ENCODE peak calls at places on chromosomes 7 and 10, in ten cellular contexts. One of them, this sample, is unnamed.

GRCh38 chr7:106139253-106140251 is 27.4 kb upstream of the SYPL1 start:
- DNase-seq in adipocyte: peak; percentile 63
- DNase-seq in MV-4-11: no peak
- DNase-seq in effector CD4-positive, alpha-beta T cell: no peak
- DNase-seq in T follicular helper cell: no peak
- DNase-seq in nucleus accumbens: no peak
- DNase-seq in DMS153: no peak
- DNase-seq in fibroblast of mammary gland: peak; percentile 30
- DNase-seq in Peyer's patch: no peak
- DNase-seq in NCI-H2081: no peak
- DNase-seq in this sample: no peak

GRCh38 chr7:94295805-94296204 is 98.9 kb upstream of the COL1A2 start:
- DNase-seq in adipocyte: peak; percentile 91
- DNase-seq in MV-4-11: no peak
- DNase-seq in effector CD4-positive, alpha-beta T cell: no peak
- DNase-seq in T follicular helper cell: no peak
- DNase-seq in nucleus accumbens: no peak
- DNase-seq in DMS153: peak; percentile 35
- DNase-seq in fibroblast of mammary gland: peak; percentile 89
- DNase-seq in Peyer's patch: no peak
- DNase-seq in NCI-H2081: peak; percentile 51
- DNase-seq in this sample: no peak

GRCh38 chr7:142909921-142910521 is 23.5 kb downstream of the TRPV5 start:
- DNase-seq in adipocyte: no peak
- DNase-seq in MV-4-11: no peak
- DNase-seq in effector CD4-positive, alpha-beta T cell: no peak
- DNase-seq in T follicular helper cell: no peak
- DNase-seq in nucleus accumbens: no peak
- DNase-seq in DMS153: no peak
- DNase-seq in fibroblast of mammary gland: no peak
- DNase-seq in Peyer's patch: no peak
- DNase-seq in NCI-H2081: no peak
- DNase-seq in this sample: no peak

GRCh38 chr7:298739-299138 is 8.8 kb downstream of the FOXL3 start:
- DNase-seq in adipocyte: no peak
- DNase-seq in MV-4-11: no peak
- DNase-seq in effector CD4-positive, alpha-beta T cell: no peak
- DNase-seq in T follicular helper cell: no peak
- DNase-seq in nucleus accumbens: no peak
- DNase-seq in DMS153: no peak
- DNase-seq in fibroblast of mammary gland: no peak
- DNase-seq in Peyer's patch: peak; percentile 25
- DNase-seq in NCI-H2081: no peak
- DNase-seq in this sample: no peak

GRCh38 chr10:30282226-30282625 is 66.9 kb downstream of the MTPAP start:
- DNase-seq in adipocyte: no peak
- DNase-seq in MV-4-11: peak; percentile 56
- DNase-seq in effector CD4-positive, alpha-beta T cell: no peak
- DNase-seq in T follicular helper cell: no peak
- DNase-seq in nucleus accumbens: no peak
- DNase-seq in DMS153: no peak
- DNase-seq in fibroblast of mammary gland: peak; percentile 35
- DNase-seq in Peyer's patch: no peak
- DNase-seq in NCI-H2081: no peak
- DNase-seq in this sample: no peak

GRCh38 chr10:36173364-36173763 is 531.3 kb upstream of the FZD8 start:
- DNase-seq in adipocyte: no peak
- DNase-seq in MV-4-11: no peak
- DNase-seq in effector CD4-positive, alpha-beta T cell: no peak
- DNase-seq in T follicular helper cell: no peak
- DNase-seq in nucleus accumbens: no peak
- DNase-seq in DMS153: no peak
- DNase-seq in fibroblast of mammary gland: no peak
- DNase-seq in Peyer's patch: no peak
- DNase-seq in NCI-H2081: no peak
- DNase-seq in this sample: no peak

GRCh38 chr7:1533569-1534329 is 3.2 kb downstream of the MAFK start:
- DNase-seq in adipocyte: peak; percentile 82
- DNase-seq in MV-4-11: peak; percentile 8
- DNase-seq in effector CD4-positive, alpha-beta T cell: no peak
- DNase-seq in T follicular helper cell: no peak
- DNase-seq in nucleus accumbens: no peak
- DNase-seq in DMS153: no peak
- DNase-seq in fibroblast of mammary gland: peak; percentile 93
- DNase-seq in Peyer's patch: peak; percentile 73
- DNase-seq in NCI-H2081: no peak
- DNase-seq in this sample: no peak

GRCh38 chr10:115092555-115093285 is 445 bp upstream of the ATRNL1 start:
- DNase-seq in adipocyte: peak; percentile 67
- DNase-seq in MV-4-11: no peak
- DNase-seq in effector CD4-positive, alpha-beta T cell: no peak
- DNase-seq in T follicular helper cell: peak; percentile 0
- DNase-seq in nucleus accumbens: peak; percentile 54
- DNase-seq in DMS153: no peak
- DNase-seq in fibroblast of mammary gland: peak; percentile 14
- DNase-seq in Peyer's patch: peak; percentile 56
- DNase-seq in NCI-H2081: no peak
- DNase-seq in this sample: peak; percentile 59

GRCh38 chr7:30331338-30331737 is 46.9 kb downstream of the ZNRF2 start:
- DNase-seq in adipocyte: peak; percentile 39
- DNase-seq in MV-4-11: no peak
- DNase-seq in effector CD4-positive, alpha-beta T cell: no peak
- DNase-seq in T follicular helper cell: no peak
- DNase-seq in nucleus accumbens: no peak
- DNase-seq in DMS153: peak; percentile 23
- DNase-seq in fibroblast of mammary gland: peak; percentile 27
- DNase-seq in Peyer's patch: no peak
- DNase-seq in NCI-H2081: no peak
- DNase-seq in this sample: no peak

GRCh38 chr7:31892099-31892787 is 178.0 kb downstream of the PDE1C start:
- DNase-seq in adipocyte: peak; percentile 42
- DNase-seq in MV-4-11: no peak
- DNase-seq in effector CD4-positive, alpha-beta T cell: no peak
- DNase-seq in T follicular helper cell: no peak
- DNase-seq in nucleus accumbens: no peak
- DNase-seq in DMS153: no peak
- DNase-seq in fibroblast of mammary gland: no peak
- DNase-seq in Peyer's patch: no peak
- DNase-seq in NCI-H2081: no peak
- DNase-seq in this sample: no peak

This sample was measured in neural crest cell.